ENCODE peak calls at places on chromosomes 4 and X, in ten cellular contexts. Q is neural progenitor cell; J is suprapubic skin; B is stomach; H is brain microvascular endothelial cell; L is CD4-positive, alpha-beta T cell; U is sigmoid colon; G is mammary epithelial cell; P is tibial artery; A is PC-3. N is an unnamed sample.
A peak's percentile ranks its signal among the peaks of the same experiment; 100 is the strongest.

GRCh38 chrX:16171944-16172343 is 4.7 kb downstream of the MAGEB17 start:
- DNase-seq in Q (no peak), J (no peak), B (no peak), H (no peak), L (no peak), U (no peak), G (no peak), P (no peak), A (no peak), N (no peak)

GRCh38 chr4:145098675-145099037 is 545 bp downstream of the ABCE1 start:
- DNase-seq in Q (no peak), J (no peak), B (no peak), H (peak; percentile 52), L (no peak), U (peak; percentile 70), G (peak; percentile 64), P (no peak), A (peak; percentile 62), N (no peak)

GRCh38 chrX:103376118-103376978 is at the start of gene BEX3:
- DNase-seq in Q (peak; percentile 77), J (peak; percentile 65), B (peak; percentile 66), H (no peak), L (peak; percentile 36), U (peak; percentile 80), G (no peak), P (peak; percentile 70), A (peak; percentile 44), N (peak; percentile 41)

GRCh38 chrX:13008189-13008533 is 33.3 kb downstream of the TMSB4X start:
- DNase-seq in Q (no peak), J (no peak), B (no peak), H (no peak), L (no peak), U (no peak), G (no peak), P (no peak), A (no peak), N (no peak)

GRCh38 chr4:181968371-181968770 is 274.8 kb upstream of the TENM3 start:
- DNase-seq in Q (no peak), J (no peak), B (no peak), H (peak; percentile 41), L (no peak), U (no peak), G (peak; percentile 77), P (no peak), A (no peak), N (no peak)

GRCh38 chr4:105598787-105599186 is 46.4 kb downstream of the ARHGEF38 start:
- DNase-seq in Q (no peak), J (no peak), B (no peak), H (no peak), L (no peak), U (no peak), G (peak; percentile 87), P (no peak), A (peak; percentile 62), N (no peak)

GRCh38 chrX:96314974-96315373 is 369.7 kb upstream of the DIAPH2 start:
- DNase-seq in Q (no peak), J (no peak), B (no peak), H (peak; percentile 40), L (no peak), U (no peak), G (peak; percentile 72), P (no peak), A (peak; percentile 66), N (no peak)

GRCh38 chr4:48602222-48602621 is 112.2 kb downstream of the ZAR1 start:
- DNase-seq in Q (no peak), J (no peak), B (no peak), H (peak; percentile 56), L (no peak), U (no peak), G (peak; percentile 53), P (no peak), A (peak; percentile 82), N (no peak)

GRCh38 chr4:186666750-186667149 is 56.9 kb downstream of the FAT1 start:
- DNase-seq in Q (no peak), J (no peak), B (no peak), H (no peak), L (no peak), U (no peak), G (peak; percentile 41), P (no peak), A (peak; percentile 63), N (no peak)

GRCh38 chr4:89838005-89838404 is 1.0 kb upstream of the SNCA start:
- DNase-seq in Q (peak; percentile 58), J (no peak), B (no peak), H (no peak), L (no peak), U (no peak), G (peak; percentile 44), P (no peak), A (no peak), N (peak; percentile 4)

GRCh38 chr4:93829531-93830089 is 1.1 kb downstream of the ATOH1 start:
- DNase-seq in Q (peak; percentile 76), J (no peak), B (no peak), H (no peak), L (no peak), U (no peak), G (no peak), P (no peak), A (no peak), N (no peak)

GRCh38 chr4:168028970-168029610 is 63.2 kb upstream of the ANXA10 start:
- DNase-seq in Q (no peak), J (no peak), B (no peak), H (no peak), L (no peak), U (no peak), G (peak; percentile 30), P (no peak), A (peak; percentile 60), N (no peak)

DNA sequence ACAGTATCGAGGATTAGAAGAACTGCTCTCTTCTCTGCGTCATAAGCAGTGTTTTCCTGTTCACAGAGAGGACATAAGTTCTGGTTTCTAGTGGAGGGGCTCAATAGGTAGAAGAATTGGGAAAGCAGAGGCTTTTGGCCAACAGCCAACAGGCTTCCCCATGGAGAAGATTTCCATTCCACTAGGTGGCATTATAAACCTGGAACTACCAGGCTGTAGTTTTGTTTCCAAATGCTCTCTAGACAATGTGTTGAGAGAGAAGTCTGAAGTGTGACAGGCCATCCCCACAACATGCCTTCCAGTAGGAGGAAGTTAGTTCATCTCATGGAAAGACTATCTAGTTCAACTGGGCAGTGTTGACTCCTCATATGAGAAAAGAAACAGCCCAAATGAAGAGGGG is 63.8 kb upstream of the ANXA10 start:
- DNase-seq in Q (no peak), J (no peak), B (peak; percentile 51), H (no peak), L (no peak), U (no peak), G (peak; percentile 35), P (no peak), A (peak; percentile 63), N (no peak)
- TF ChIP-seq CTCF in Q (no peak), J (no peak), B (no peak), H (peak; percentile 49), L (no peak), U (no peak), G (peak; percentile 52), P (no peak), A (peak; percentile 63), N (no peak)

DNA sequence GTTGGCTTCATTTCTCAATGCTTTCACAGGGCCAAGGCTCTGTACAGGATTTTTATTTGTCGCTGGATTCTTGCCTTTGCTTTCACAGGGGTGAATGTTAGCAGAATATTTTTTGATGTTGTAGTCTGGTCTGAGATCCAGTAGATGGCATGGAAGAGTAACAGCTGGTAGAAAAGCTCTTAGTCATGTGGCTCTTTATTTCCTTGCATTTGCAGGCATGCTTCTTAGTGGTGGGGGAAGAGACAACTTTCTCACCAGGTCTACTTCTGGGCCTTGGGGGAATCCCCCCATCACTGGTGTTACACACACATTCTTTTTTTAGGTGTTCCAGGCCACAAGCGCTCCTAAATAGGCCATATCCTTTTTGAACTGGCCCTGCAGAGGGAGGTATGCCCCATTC is 58.2 kb upstream of the DKK2 start:
- DNase-seq in Q (no peak), J (no peak), B (no peak), H (peak; percentile 43), L (no peak), U (no peak), G (peak; percentile 11), P (no peak), A (peak; percentile 26), N (no peak)
- TF ChIP-seq CTCF in Q (peak; percentile 19), J (no peak), B (no peak), H (peak; percentile 66), L (no peak), U (no peak), G (peak; percentile 67), P (no peak), A (peak; percentile 42), N (no peak)

GRCh38 chrX:2910109-2910508 is 19.0 kb downstream of the ARSD start:
- DNase-seq in Q (no peak), J (no peak), B (no peak), H (no peak), L (no peak), U (no peak), G (no peak), P (no peak), A (no peak), N (no peak)

GRCh38 chrX:2907295-2907694 is 21.8 kb downstream of the ARSD start:
- DNase-seq in Q (no peak), J (no peak), B (no peak), H (no peak), L (no peak), U (no peak), G (no peak), P (no peak), A (no peak), N (no peak)

GRCh38 chrX:2908125-2908685 is 20.9 kb downstream of the ARSD start:
- DNase-seq in Q (no peak), J (no peak), B (no peak), H (no peak), L (no peak), U (no peak), G (no peak), P (no peak), A (no peak), N (no peak)

GRCh38 chrX:2917767-2918166 is 11.4 kb downstream of the ARSD start:
- DNase-seq in Q (no peak), J (no peak), B (no peak), H (no peak), L (no peak), U (no peak), G (no peak), P (no peak), A (no peak), N (no peak)

GRCh38 chrX:2913118-2913517 is 16.0 kb downstream of the ARSD start:
- DNase-seq in Q (no peak), J (no peak), B (no peak), H (no peak), L (no peak), U (no peak), G (no peak), P (no peak), A (peak; percentile 15), N (no peak)
- TF ChIP-seq CTCF in Q (peak; percentile 47), J (no peak), B (no peak), H (peak; percentile 36), L (no peak), U (no peak), G (no peak), P (no peak), A (peak; percentile 48), N (peak; percentile 46)

DNA sequence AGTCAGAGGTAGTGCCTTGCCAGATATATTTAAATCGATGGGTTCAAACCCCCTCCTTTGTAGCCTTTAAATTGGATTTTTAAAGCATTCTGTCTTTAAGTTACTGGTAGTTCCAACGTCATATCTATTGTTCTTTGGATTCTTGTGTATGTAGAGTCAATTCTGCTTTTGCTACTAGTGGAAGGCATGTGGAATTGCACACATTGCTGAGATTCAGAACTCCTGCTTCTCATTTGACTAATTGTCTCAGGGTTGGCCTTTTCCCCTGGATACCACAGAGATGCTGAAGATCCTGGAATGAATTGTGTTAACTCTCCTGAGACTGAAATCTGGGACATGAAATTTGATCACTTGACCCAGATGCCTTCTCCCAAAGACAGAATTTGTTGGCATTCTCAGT is 328.3 kb upstream of the RPS6KA3 start:
- DNase-seq in Q (peak; percentile 38), J (no peak), B (no peak), H (no peak), L (no peak), U (no peak), G (no peak), P (no peak), A (peak; percentile 9), N (no peak)
- TF ChIP-seq CTCF in Q (peak; percentile 52), J (peak; percentile 22), B (no peak), H (peak; percentile 33), L (no peak), U (no peak), G (peak; percentile 46), P (no peak), A (peak; percentile 38), N (peak; percentile 54)

N was measured in neural crest cell.